ENCODE peak calls at places on chromosomes 11 and 22, in ten cellular contexts. C is AG04450; U is cardiac muscle cell; E is IMR-90; J is uterus; I is vagina; B is HL-60; Q is GM23248; Y is AG04449; N is naive thymus-derived CD4-positive, alpha-beta T cell. V is an unnamed sample.

GRCh38 chr22:24833881-24834495 is 28.0 kb downstream of the SGSM1 start:
- DNase-seq in C (no peak), U (no peak), E (no peak), J (no peak), I (no peak), B (no peak), Q (no peak), Y (no peak), N (no peak), V (no peak)

GRCh38 chr22:24516301-24516737 is 21.2 kb downstream of the UPB1 start:
- DNase-seq in C (peak; percentile 82), U (peak; percentile 92), E (peak; percentile 93), J (no peak), I (no peak), B (peak; percentile 38), Q (peak; percentile 92), Y (peak; percentile 78), N (no peak), V (peak; percentile 74)

GRCh38 chr11:34275486-34275885 is 82.3 kb downstream of the ABTB2 start:
- DNase-seq in C (no peak), U (no peak), E (no peak), J (no peak), I (no peak), B (no peak), Q (no peak), Y (no peak), N (no peak), V (no peak)

GRCh38 chr11:57425565-57426438 is 1.1 kb downstream of the SLC43A3 start:
- DNase-seq in C (no peak), U (peak; percentile 62), E (peak; percentile 14), J (peak; percentile 45), I (no peak), B (peak; percentile 63), Q (peak; percentile 79), Y (no peak), N (no peak), V (no peak)

GRCh38 chr11:504053-504993 is 2.7 kb downstream of the RNH1 start:
- DNase-seq in C (no peak), U (peak; percentile 79), E (no peak), J (peak; percentile 40), I (no peak), B (peak; percentile 82), Q (peak; percentile 80), Y (no peak), N (no peak), V (no peak)

GRCh38 chr11:3710485-3711259 is 39.5 kb upstream of the CHRNA10 start:
- DNase-seq in C (no peak), U (peak; percentile 35), E (peak; percentile 24), J (no peak), I (no peak), B (no peak), Q (peak; percentile 40), Y (peak; percentile 29), N (no peak), V (no peak)

GRCh38 chr22:46078241-46079092 is 71.9 kb upstream of the PPARA start:
- DNase-seq in C (no peak), U (no peak), E (no peak), J (peak; percentile 85), I (no peak), B (no peak), Q (peak; percentile 95), Y (no peak), N (no peak), V (peak; percentile 69)

GRCh38 chr11:26730711-26731460 is 9.0 kb upstream of the SLC5A12 start:
- DNase-seq in C (no peak), U (peak; percentile 17), E (peak; percentile 1), J (no peak), I (no peak), B (no peak), Q (peak; percentile 58), Y (no peak), N (no peak), V (no peak)

GRCh38 chr11:113998574-113998973 is 23.7 kb downstream of the HTR3A start:
- DNase-seq in C (no peak), U (no peak), E (no peak), J (no peak), I (no peak), B (no peak), Q (no peak), Y (no peak), N (no peak), V (no peak)

GRCh38 chr11:17798716-17799115 is 64.1 kb downstream of the KCNC1 start:
- DNase-seq in C (no peak), U (no peak), E (no peak), J (no peak), I (no peak), B (no peak), Q (no peak), Y (no peak), N (no peak), V (no peak)

GRCh38 chr11:19520681-19521080 is 192.0 kb upstream of the NAV2 start:
- DNase-seq in C (no peak), U (no peak), E (no peak), J (no peak), I (no peak), B (no peak), Q (no peak), Y (no peak), N (no peak), V (no peak)

GRCh38 chr22:17131686-17132085 is 10.5 kb upstream of the TMEM121B start:
- DNase-seq in C (no peak), U (no peak), E (no peak), J (no peak), I (no peak), B (no peak), Q (no peak), Y (no peak), N (no peak), V (no peak)

GRCh38 chr22:24926428-24926725 is 20.1 kb downstream of the LHFPL7 start:
- DNase-seq in C (no peak), U (no peak), E (no peak), J (no peak), I (no peak), B (no peak), Q (no peak), Y (no peak), N (no peak), V (no peak)

GRCh38 chr22:19919701-19920363 is 21.7 kb upstream of the COMT start:
- DNase-seq in C (no peak), U (no peak), E (no peak), J (no peak), I (no peak), B (no peak), Q (no peak), Y (no peak), N (no peak), V (no peak)
- H3K4me3 ChIP-seq in C (no peak overlapping the region), U (no peak overlapping the region), E (no peak overlapping the region), J (no peak overlapping the region), I (no peak overlapping the region), B (no peak overlapping the region), Q (no peak overlapping the region), Y (no peak overlapping the region), N (no peak overlapping the region), V (no peak overlapping the region)

DNA sequence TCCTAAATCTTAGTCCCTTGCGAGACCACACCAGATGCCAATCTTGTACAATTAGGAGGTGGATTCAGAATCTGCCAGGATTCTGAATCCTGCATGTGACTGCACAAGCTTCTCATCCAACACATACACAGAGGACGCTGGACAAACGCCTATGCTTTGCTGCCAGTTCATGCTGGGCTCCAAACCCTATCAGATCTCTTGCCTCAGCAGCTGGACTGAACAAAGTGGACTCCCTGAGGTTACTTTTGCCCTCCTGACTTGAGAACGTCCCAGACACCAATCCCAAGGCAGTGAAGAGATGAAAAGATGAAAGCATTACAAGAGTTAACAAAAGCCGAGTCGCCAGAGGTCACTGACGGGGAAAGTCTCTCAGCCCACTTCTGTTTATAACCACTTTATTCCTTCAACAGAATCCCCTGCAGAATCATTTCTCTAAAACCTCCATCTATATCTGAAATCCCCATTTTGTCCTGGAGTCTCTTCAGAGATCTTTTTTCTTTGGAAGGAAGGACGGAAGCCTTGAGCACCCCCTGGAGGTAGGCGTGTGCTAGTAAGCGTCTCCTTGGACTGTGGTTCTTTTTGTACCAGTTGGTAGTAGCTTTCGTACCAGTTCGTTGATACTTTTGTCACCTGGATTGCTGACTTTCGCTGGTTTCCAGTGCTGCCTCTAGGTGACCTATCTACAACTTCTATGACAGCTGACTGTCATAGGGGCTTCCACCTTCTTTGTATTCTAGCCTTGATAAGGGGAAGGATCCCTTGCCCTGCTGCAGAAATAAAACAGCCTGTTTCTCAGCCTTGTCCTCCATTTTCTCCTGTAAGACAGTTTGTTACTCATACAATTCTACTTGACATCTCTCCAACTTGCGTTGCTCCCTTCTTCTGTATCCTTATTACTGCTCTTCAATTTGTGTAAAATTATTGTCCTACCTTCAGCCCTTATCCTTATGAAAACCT is 26.1 kb upstream of the EED start:
- DNase-seq in C (peak; percentile 41), U (peak; percentile 83), E (peak; percentile 76), J (peak; percentile 62), I (no peak), B (no peak), Q (peak; percentile 89), Y (no peak), N (peak; percentile 51), V (peak; percentile 25)
- H3K4me3 ChIP-seq in C (peak overlapping the region; percentile 29), U (no peak overlapping the region), E (peak overlapping the region; percentile 27), J (no peak overlapping the region), I (no peak overlapping the region), B (no peak overlapping the region), Q (peak overlapping the region; percentile 63), Y (peak overlapping the region; percentile 2), N (peak overlapping the region; percentile 32), V (peak overlapping the region; percentile 21)

GRCh38 chr22:48494968-48495750 is 1332.5 kb downstream of the BRD1 start:
- DNase-seq in C (no peak), U (no peak), E (no peak), J (no peak), I (no peak), B (no peak), Q (no peak), Y (no peak), N (no peak), V (no peak)

GRCh38 chr22:48498526-48499331 is 1328.9 kb downstream of the BRD1 start:
- DNase-seq in C (no peak), U (no peak), E (no peak), J (no peak), I (no peak), B (no peak), Q (no peak), Y (no peak), N (no peak), V (no peak)

GRCh38 chr22:48495751-48496080 is 1332.0 kb downstream of the BRD1 start:
- DNase-seq in C (no peak), U (no peak), E (no peak), J (no peak), I (no peak), B (no peak), Q (no peak), Y (no peak), N (no peak), V (no peak)

GRCh38 chr22:48496226-48496845 is 1331.3 kb downstream of the BRD1 start:
- DNase-seq in C (no peak), U (no peak), E (no peak), J (no peak), I (no peak), B (no peak), Q (peak; percentile 41), Y (no peak), N (no peak), V (no peak)

GRCh38 chr22:48496987-48497650 is 1330.6 kb downstream of the BRD1 start:
- DNase-seq in C (no peak), U (no peak), E (no peak), J (no peak), I (no peak), B (no peak), Q (no peak), Y (no peak), N (no peak), V (no peak)
- H3K4me3 ChIP-seq in C (no peak overlapping the region), U (no peak overlapping the region), E (no peak overlapping the region), J (no peak overlapping the region), I (no peak overlapping the region), B (no peak overlapping the region), Q (no peak overlapping the region), Y (no peak overlapping the region), N (no peak overlapping the region), V (no peak overlapping the region)

GRCh38 chr11:67286621-67287333 is 2.3 kb upstream of the ANKRD13D start:
- DNase-seq in C (no peak), U (no peak), E (no peak), J (no peak), I (no peak), B (peak; percentile 75), Q (no peak), Y (no peak), N (no peak), V (no peak)
- H3K4me3 ChIP-seq in C (no peak overlapping the region), U (no peak overlapping the region), E (no peak overlapping the region), J (no peak overlapping the region), I (no peak overlapping the region), B (peak overlapping the region; percentile 19), Q (no peak overlapping the region), Y (no peak overlapping the region), N (peak overlapping the region; percentile 95), V (no peak overlapping the region)

V was measured in AG09309.